ENCODE peak calls at places on chromosomes 7 and 10, in ten cellular contexts. W is lower lobe of right lung; Z is mucosa of descending colon; O is H1; S is GM13977; U is GM23248; N is fibroblast of the aortic adventitia; X is osteocyte; I is stimulated activated CD4-positive, alpha-beta T cell treated with anti-CD3 and anti-CD28 coated beads, Interleukin-15, amount 100 ng/mL, for 1 hour; G is activated T-cell treated with anti-CD3 and anti-CD28 coated beads for 1 hour. Y is an unnamed sample.

GRCh38 chr10:127850944-127851343 is 41.8 kb downstream of the CLRN3 start:
- DNase-seq in W (no peak), Z (no peak), O (no peak), S (no peak), U (no peak), N (no peak), X (no peak), I (no peak), G (no peak), Y (no peak)

GRCh38 chr10:125868372-125868975 is 12.6 kb downstream of the DHX32 start:
- DNase-seq in W (no peak), Z (peak; percentile 61), O (no peak), S (peak; percentile 44), U (peak; percentile 63), N (peak; percentile 73), X (no peak), I (no peak), G (no peak), Y (no peak)

GRCh38 chr10:16890691-16891090 is 73.5 kb upstream of the RSU1 start:
- DNase-seq in W (no peak), Z (no peak), O (no peak), S (no peak), U (no peak), N (no peak), X (no peak), I (no peak), G (no peak), Y (no peak)

GRCh38 chr7:137606061-137606674 is 240.6 kb downstream of the DGKI start:
- DNase-seq in W (no peak), Z (no peak), O (no peak), S (peak; percentile 10), U (peak; percentile 64), N (peak; percentile 86), X (no peak), I (no peak), G (no peak), Y (no peak)

GRCh38 chr10:125531470-125531869 is 151.5 kb downstream of the TEX36 start:
- DNase-seq in W (no peak), Z (no peak), O (no peak), S (no peak), U (no peak), N (no peak), X (peak; percentile 30), I (no peak), G (no peak), Y (peak; percentile 32)

GRCh38 chr10:63657812-63658211 is 136.6 kb downstream of the REEP3 start:
- DNase-seq in W (no peak), Z (no peak), O (no peak), S (no peak), U (no peak), N (no peak), X (no peak), I (no peak), G (no peak), Y (no peak)

GRCh38 chr10:21526952-21527633 is 1.6 kb upstream of the SKIDA1 start:
- DNase-seq in W (peak; percentile 77), Z (peak; percentile 58), O (no peak), S (peak; percentile 70), U (peak; percentile 84), N (peak; percentile 68), X (no peak), I (peak; percentile 29), G (peak; percentile 23), Y (no peak)

GRCh38 chr10:70596860-70597809 is 5.4 kb downstream of the PRF1 start:
- DNase-seq in W (no peak), Z (no peak), O (no peak), S (no peak), U (no peak), N (no peak), X (peak; percentile 60), I (no peak), G (no peak), Y (no peak)

GRCh38 chr7:151025924-151026671 is 1.8 kb upstream of the ATG9B start:
- DNase-seq in W (no peak), Z (no peak), O (no peak), S (no peak), U (peak; percentile 56), N (no peak), X (no peak), I (no peak), G (no peak), Y (no peak)

GRCh38 chr10:35661236-35661635 is 19.1 kb upstream of the FZD8 start:
- DNase-seq in W (no peak), Z (no peak), O (no peak), S (no peak), U (no peak), N (peak; percentile 10), X (no peak), I (no peak), G (no peak), Y (no peak)

GRCh38 chr7:155214328-155214986 is 83.2 kb upstream of the INSIG1 start:
- DNase-seq in W (no peak), Z (peak; percentile 45), O (no peak), S (no peak), U (peak; percentile 87), N (peak; percentile 39), X (no peak), I (no peak), G (no peak), Y (no peak)

GRCh38 chr10:100993986-100994708 is 5.5 kb upstream of the LZTS2 start:
- DNase-seq in W (no peak), Z (no peak), O (no peak), S (no peak), U (peak; percentile 62), N (peak; percentile 61), X (no peak), I (no peak), G (no peak), Y (no peak)

GRCh38 chr7:32660936-32661335 is 165.6 kb downstream of the AVL9 start:
- DNase-seq in W (no peak), Z (no peak), O (no peak), S (no peak), U (no peak), N (no peak), X (no peak), I (no peak), G (no peak), Y (no peak)

GRCh38 chr10:13971586-13972475 is 358.9 kb downstream of the FRMD4A start:
- DNase-seq in W (no peak), Z (no peak), O (no peak), S (no peak), U (peak; percentile 40), N (peak; percentile 89), X (no peak), I (no peak), G (no peak), Y (no peak)

GRCh38 chr10:71621783-71622526 is 97.6 kb downstream of the C10orf105 start:
- DNase-seq in W (no peak), Z (no peak), O (no peak), S (no peak), U (peak; percentile 71), N (peak; percentile 27), X (no peak), I (no peak), G (no peak), Y (peak; percentile 81)

GRCh38 chr10:24858244-24858907 is 94.0 kb downstream of the PRTFDC1 start:
- DNase-seq in W (no peak), Z (no peak), O (no peak), S (no peak), U (peak; percentile 77), N (peak; percentile 93), X (no peak), I (no peak), G (no peak), Y (no peak)

GRCh38 chr7:105837765-105838241 is 38.6 kb downstream of the ATXN7L1 start:
- DNase-seq in W (peak; percentile 74), Z (no peak), O (peak; percentile 33), S (no peak), U (no peak), N (no peak), X (no peak), I (no peak), G (no peak), Y (no peak)

GRCh38 chr10:63273575-63273974 is 140.4 kb downstream of the NRBF2 start:
- DNase-seq in W (no peak), Z (no peak), O (no peak), S (no peak), U (no peak), N (no peak), X (no peak), I (no peak), G (no peak), Y (no peak)

GRCh38 chr10:77291596-77292505 is 345.8 kb downstream of the KCNMA1 start:
- DNase-seq in W (no peak), Z (no peak), O (no peak), S (no peak), U (peak; percentile 62), N (peak; percentile 52), X (no peak), I (no peak), G (no peak), Y (no peak)

GRCh38 chr10:71613303-71613777 is 106.2 kb downstream of the C10orf105 start:
- DNase-seq in W (no peak), Z (peak; percentile 82), O (no peak), S (no peak), U (peak; percentile 71), N (peak; percentile 33), X (no peak), I (no peak), G (no peak), Y (no peak)

GRCh38 chr10:125633517-125633999 is 49.4 kb downstream of the TEX36 start:
- DNase-seq in W (no peak), Z (no peak), O (no peak), S (no peak), U (no peak), N (no peak), X (no peak), I (no peak), G (no peak), Y (no peak)

GRCh38 chr7:130853503-130854279 is 119.7 kb upstream of the KLF14 start:
- DNase-seq in W (no peak), Z (peak; percentile 23), O (no peak), S (no peak), U (peak; percentile 75), N (peak; percentile 59), X (no peak), I (no peak), G (no peak), Y (no peak)